ENCODE peak calls at places on chromosomes 2 and 18, in eight cellular contexts. J is SJSA1, B is GM23338, P is RPMI7951, E is MCF 10A, K is AG10803, Y is head of caudate nucleus, C is amygdala. D is an unnamed sample.

GRCh38 chr18:22176622-22177495 is 7.5 kb downstream of the GATA6 start:
- DNase-seq in J (no peak), B (peak; percentile 55), P (no peak), E (no peak), K (no peak), Y (no peak), C (no peak), D (peak; percentile 59)

GRCh38 chr2:43057026-43057741 is 169.2 kb downstream of the ZFP36L2 start:
- DNase-seq in J (no peak), B (no peak), P (no peak), E (peak; percentile 83), K (no peak), Y (peak; percentile 87), C (peak; percentile 92), D (no peak)

GRCh38 chr2:112204411-112204810 is 50.4 kb downstream of the ZC3H8 start:
- DNase-seq in J (no peak), B (peak; percentile 35), P (peak; percentile 24), E (peak; percentile 24), K (peak; percentile 22), Y (no peak), C (no peak), D (peak; percentile 30)

GRCh38 chr18:494602-494983 is 5.9 kb downstream of the COLEC12 start:
- DNase-seq in J (no peak), B (no peak), P (peak; percentile 35), E (no peak), K (peak; percentile 78), Y (no peak), C (no peak), D (peak; percentile 85)

GRCh38 chr2:86441392-86441788 is 219 bp downstream of the KDM3A start:
- DNase-seq in J (peak; percentile 44), B (peak; percentile 7), P (no peak), E (no peak), K (peak; percentile 4), Y (no peak), C (no peak), D (no peak)

GRCh38 chr2:113133696-113134558 is 6.5 kb downstream of the IL1RN start:
- DNase-seq in J (no peak), B (no peak), P (no peak), E (peak; percentile 23), K (no peak), Y (no peak), C (no peak), D (no peak)

GRCh38 chr2:147331790-147332419 is 512.9 kb upstream of the ACVR2A start:
- DNase-seq in J (no peak), B (peak; percentile 90), P (peak; percentile 10), E (peak; percentile 70), K (peak; percentile 24), Y (no peak), C (no peak), D (peak; percentile 59)

GRCh38 chr2:22944141-22944540 is 440.8 kb upstream of the KLHL29 start:
- DNase-seq in J (no peak), B (no peak), P (no peak), E (no peak), K (no peak), Y (no peak), C (no peak), D (no peak)

GRCh38 chr2:140436956-140437355 is 1656.8 kb upstream of the NXPH2 start:
- DNase-seq in J (no peak), B (peak; percentile 8), P (no peak), E (no peak), K (no peak), Y (no peak), C (no peak), D (no peak)

GRCh38 chr18:36330435-36331049 is 33.0 kb downstream of the FHOD3 start:
- DNase-seq in J (no peak), B (no peak), P (peak; percentile 45), E (no peak), K (peak; percentile 26), Y (no peak), C (no peak), D (no peak)

D was measured in fibroblast of the aortic adventitia.